ENCODE peak calls at places on chromosomes 13 and 19, in ten cellular contexts. One of them, this sample, is unnamed.

GRCh38 chr13:21287331-21287907 is 111.0 kb downstream of the MRPL57 start:
- DNase-seq in tibial nerve: no peak
- DNase-seq in uterus: no peak
- DNase-seq in endodermal cell: no peak
- DNase-seq in right lobe of liver: no peak
- DNase-seq in psoas muscle: no peak
- DNase-seq in left ventricle myocardium inferior: no peak
- DNase-seq in vagina: no peak
- DNase-seq in HCT116: no peak
- DNase-seq in heart left ventricle: no peak
- DNase-seq in this sample: no peak

GRCh38 chr13:33123066-33123940 is 107.1 kb downstream of the KL start:
- DNase-seq in tibial nerve: peak
- DNase-seq in uterus: no peak
- DNase-seq in endodermal cell: no peak
- DNase-seq in right lobe of liver: no peak
- DNase-seq in psoas muscle: no peak
- DNase-seq in left ventricle myocardium inferior: peak
- DNase-seq in vagina: no peak
- DNase-seq in HCT116: no peak
- DNase-seq in heart left ventricle: peak
- DNase-seq in this sample: no peak

GRCh38 chr13:50892162-50892944 is 17.2 kb upstream of the RNASEH2B start:
- DNase-seq in tibial nerve: no peak
- DNase-seq in uterus: no peak
- DNase-seq in endodermal cell: no peak
- DNase-seq in right lobe of liver: no peak
- DNase-seq in psoas muscle: no peak
- DNase-seq in left ventricle myocardium inferior: no peak
- DNase-seq in vagina: no peak
- DNase-seq in HCT116: no peak
- DNase-seq in heart left ventricle: no peak
- DNase-seq in this sample: no peak

GRCh38 chr13:50277906-50278305 is 262.7 kb downstream of the KCNRG start:
- DNase-seq in tibial nerve: no peak
- DNase-seq in uterus: no peak
- DNase-seq in endodermal cell: no peak
- DNase-seq in right lobe of liver: no peak
- DNase-seq in psoas muscle: no peak
- DNase-seq in left ventricle myocardium inferior: no peak
- DNase-seq in vagina: no peak
- DNase-seq in HCT116: no peak
- DNase-seq in heart left ventricle: no peak
- DNase-seq in this sample: no peak

GRCh38 chr13:30394798-30395191 is 27.5 kb upstream of the UBE2L5 start:
- DNase-seq in tibial nerve: no peak
- DNase-seq in uterus: no peak
- DNase-seq in endodermal cell: no peak
- DNase-seq in right lobe of liver: no peak
- DNase-seq in psoas muscle: no peak
- DNase-seq in left ventricle myocardium inferior: no peak
- DNase-seq in vagina: no peak
- DNase-seq in HCT116: no peak
- DNase-seq in heart left ventricle: no peak
- DNase-seq in this sample: no peak

GRCh38 chr19:46134527-46134926 is 10.0 kb upstream of the IGFL3 start:
- DNase-seq in tibial nerve: no peak
- DNase-seq in uterus: no peak
- DNase-seq in endodermal cell: no peak
- DNase-seq in right lobe of liver: no peak
- DNase-seq in psoas muscle: no peak
- DNase-seq in left ventricle myocardium inferior: no peak
- DNase-seq in vagina: no peak
- DNase-seq in HCT116: no peak
- DNase-seq in heart left ventricle: no peak
- DNase-seq in this sample: no peak

GRCh38 chr19:17074628-17075034 is 621 bp downstream of the HAUS8 start:
- DNase-seq in tibial nerve: no peak
- DNase-seq in uterus: no peak
- DNase-seq in endodermal cell: no peak
- DNase-seq in right lobe of liver: no peak
- DNase-seq in psoas muscle: no peak
- DNase-seq in left ventricle myocardium inferior: no peak
- DNase-seq in vagina: no peak
- DNase-seq in HCT116: no peak
- DNase-seq in heart left ventricle: no peak
- DNase-seq in this sample: no peak

GRCh38 chr13:89568276-89568675 is 1779.2 kb upstream of the MIR17HG start:
- DNase-seq in tibial nerve: no peak
- DNase-seq in uterus: no peak
- DNase-seq in endodermal cell: no peak
- DNase-seq in right lobe of liver: no peak
- DNase-seq in psoas muscle: no peak
- DNase-seq in left ventricle myocardium inferior: no peak
- DNase-seq in vagina: no peak
- DNase-seq in HCT116: no peak
- DNase-seq in heart left ventricle: no peak
- DNase-seq in this sample: no peak

GRCh38 chr19:5173993-5174392 is 166.6 kb downstream of the PTPRS start:
- DNase-seq in tibial nerve: no peak
- DNase-seq in uterus: no peak
- DNase-seq in endodermal cell: no peak
- DNase-seq in right lobe of liver: no peak
- DNase-seq in psoas muscle: no peak
- DNase-seq in left ventricle myocardium inferior: no peak
- DNase-seq in vagina: no peak
- DNase-seq in HCT116: no peak
- DNase-seq in heart left ventricle: no peak
- DNase-seq in this sample: no peak

GRCh38 chr19:14475251-14476073 is at the start of gene PTGER1:
- DNase-seq in tibial nerve: no peak
- DNase-seq in uterus: no peak
- DNase-seq in endodermal cell: peak
- DNase-seq in right lobe of liver: no peak
- DNase-seq in psoas muscle: no peak
- DNase-seq in left ventricle myocardium inferior: no peak
- DNase-seq in vagina: no peak
- DNase-seq in HCT116: peak
- DNase-seq in heart left ventricle: no peak
- DNase-seq in this sample: no peak

GRCh38 chr19:3982701-3983541 is 2.3 kb downstream of the EEF2 start:
- DNase-seq in tibial nerve: no peak
- DNase-seq in uterus: no peak
- DNase-seq in endodermal cell: peak
- DNase-seq in right lobe of liver: peak
- DNase-seq in psoas muscle: peak
- DNase-seq in left ventricle myocardium inferior: no peak
- DNase-seq in vagina: no peak
- DNase-seq in HCT116: no peak
- DNase-seq in heart left ventricle: peak
- DNase-seq in this sample: no peak

GRCh38 chr13:40483601-40484000 is 182.8 kb downstream of the FOXO1 start:
- DNase-seq in tibial nerve: no peak
- DNase-seq in uterus: no peak
- DNase-seq in endodermal cell: no peak
- DNase-seq in right lobe of liver: no peak
- DNase-seq in psoas muscle: no peak
- DNase-seq in left ventricle myocardium inferior: peak
- DNase-seq in vagina: no peak
- DNase-seq in HCT116: no peak
- DNase-seq in heart left ventricle: peak
- DNase-seq in this sample: peak

GRCh38 chr19:7211191-7211988 is 82.8 kb downstream of the INSR start:
- DNase-seq in tibial nerve: no peak
- DNase-seq in uterus: peak
- DNase-seq in endodermal cell: peak
- DNase-seq in right lobe of liver: peak
- DNase-seq in psoas muscle: no peak
- DNase-seq in left ventricle myocardium inferior: peak
- DNase-seq in vagina: no peak
- DNase-seq in HCT116: no peak
- DNase-seq in heart left ventricle: peak
- DNase-seq in this sample: no peak

GRCh38 chr13:51523082-51523518 is 61.2 kb upstream of the WDFY2 start:
- DNase-seq in tibial nerve: no peak
- DNase-seq in uterus: peak
- DNase-seq in endodermal cell: no peak
- DNase-seq in right lobe of liver: peak
- DNase-seq in psoas muscle: no peak
- DNase-seq in left ventricle myocardium inferior: no peak
- DNase-seq in vagina: no peak
- DNase-seq in HCT116: no peak
- DNase-seq in heart left ventricle: no peak
- DNase-seq in this sample: no peak

GRCh38 chr13:80572308-80572676 is 231.4 kb upstream of the SPRY2 start:
- DNase-seq in tibial nerve: no peak
- DNase-seq in uterus: no peak
- DNase-seq in endodermal cell: no peak
- DNase-seq in right lobe of liver: no peak
- DNase-seq in psoas muscle: no peak
- DNase-seq in left ventricle myocardium inferior: no peak
- DNase-seq in vagina: no peak
- DNase-seq in HCT116: no peak
- DNase-seq in heart left ventricle: no peak
- DNase-seq in this sample: no peak

GRCh38 chr19:47498561-47498960 is 14.5 kb upstream of the KPTN start:
- DNase-seq in tibial nerve: no peak
- DNase-seq in uterus: no peak
- DNase-seq in endodermal cell: no peak
- DNase-seq in right lobe of liver: no peak
- DNase-seq in psoas muscle: no peak
- DNase-seq in left ventricle myocardium inferior: no peak
- DNase-seq in vagina: no peak
- DNase-seq in HCT116: no peak
- DNase-seq in heart left ventricle: no peak
- DNase-seq in this sample: no peak
- H3K4me3 ChIP-seq in tibial nerve: no peak
- H3K4me3 ChIP-seq in uterus: no peak
- H3K4me3 ChIP-seq in endodermal cell: no peak
- H3K4me3 ChIP-seq in right lobe of liver: no peak
- H3K4me3 ChIP-seq in psoas muscle: no peak
- H3K4me3 ChIP-seq in left ventricle myocardium inferior: no peak
- H3K4me3 ChIP-seq in vagina: no peak
- H3K4me3 ChIP-seq in HCT116: no peak
- H3K4me3 ChIP-seq in heart left ventricle: no peak
- H3K4me3 ChIP-seq in this sample: no peak

GRCh38 chr19:54172764-54173699 is at the start of gene TMC4:
- DNase-seq in tibial nerve: no peak
- DNase-seq in uterus: no peak
- DNase-seq in endodermal cell: peak
- DNase-seq in right lobe of liver: no peak
- DNase-seq in psoas muscle: no peak
- DNase-seq in left ventricle myocardium inferior: no peak
- DNase-seq in vagina: no peak
- DNase-seq in HCT116: peak
- DNase-seq in heart left ventricle: no peak
- DNase-seq in this sample: no peak
- TF ChIP-seq CTCF in tibial nerve: no peak
- TF ChIP-seq CTCF in uterus: no peak
- TF ChIP-seq CTCF in endodermal cell: peak
- TF ChIP-seq CTCF in right lobe of liver: no peak
- TF ChIP-seq CTCF in psoas muscle: no peak
- TF ChIP-seq CTCF in left ventricle myocardium inferior: no peak
- TF ChIP-seq CTCF in vagina: no peak
- TF ChIP-seq CTCF in HCT116: peak
- TF ChIP-seq CTCF in heart left ventricle: no peak
- TF ChIP-seq CTCF in this sample: no peak

DNA sequence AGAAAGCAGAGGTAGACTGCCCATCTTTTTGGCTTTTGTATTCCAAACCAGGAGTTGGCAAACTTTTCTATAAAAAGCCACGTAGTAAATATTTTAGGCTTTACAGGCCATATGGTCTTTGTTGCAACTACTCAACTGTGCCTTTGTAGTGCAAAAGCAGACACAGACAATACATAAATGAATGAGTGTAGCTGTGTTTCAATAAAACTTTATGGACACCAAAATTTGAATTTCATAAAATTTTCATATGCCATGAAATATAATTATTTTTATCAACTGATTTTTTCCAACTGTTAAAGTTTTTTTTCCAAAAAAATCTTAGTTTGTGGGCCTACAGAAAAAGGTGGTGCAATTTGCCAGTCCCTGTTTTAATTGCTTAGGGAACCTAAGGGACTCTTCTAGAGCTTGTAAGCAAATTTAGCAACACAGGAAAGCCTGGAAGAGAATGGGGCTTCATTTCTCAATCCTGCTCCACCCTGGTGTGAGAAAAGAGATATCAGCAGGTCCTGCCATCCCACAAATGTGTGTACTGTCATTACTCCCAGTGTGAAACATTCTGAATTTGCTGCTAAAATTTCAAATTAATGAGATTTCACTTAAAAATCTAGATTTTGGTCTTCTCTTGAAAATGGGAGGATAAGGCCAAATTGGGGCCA is 194.2 kb downstream of the RGCC start:
- DNase-seq in tibial nerve: no peak
- DNase-seq in uterus: no peak
- DNase-seq in endodermal cell: no peak
- DNase-seq in right lobe of liver: no peak
- DNase-seq in psoas muscle: no peak
- DNase-seq in left ventricle myocardium inferior: no peak
- DNase-seq in vagina: no peak
- DNase-seq in HCT116: no peak
- DNase-seq in heart left ventricle: no peak
- DNase-seq in this sample: no peak
- H3K27ac ChIP-seq in tibial nerve: peak
- H3K27ac ChIP-seq in uterus: no peak
- H3K27ac ChIP-seq in endodermal cell: no peak
- H3K27ac ChIP-seq in right lobe of liver: no peak
- H3K27ac ChIP-seq in psoas muscle: no peak
- H3K27ac ChIP-seq in left ventricle myocardium inferior: peak
- H3K27ac ChIP-seq in vagina: no peak
- H3K27ac ChIP-seq in HCT116: no peak
- H3K27ac ChIP-seq in heart left ventricle: peak
- H3K27ac ChIP-seq in this sample: peak

DNA sequence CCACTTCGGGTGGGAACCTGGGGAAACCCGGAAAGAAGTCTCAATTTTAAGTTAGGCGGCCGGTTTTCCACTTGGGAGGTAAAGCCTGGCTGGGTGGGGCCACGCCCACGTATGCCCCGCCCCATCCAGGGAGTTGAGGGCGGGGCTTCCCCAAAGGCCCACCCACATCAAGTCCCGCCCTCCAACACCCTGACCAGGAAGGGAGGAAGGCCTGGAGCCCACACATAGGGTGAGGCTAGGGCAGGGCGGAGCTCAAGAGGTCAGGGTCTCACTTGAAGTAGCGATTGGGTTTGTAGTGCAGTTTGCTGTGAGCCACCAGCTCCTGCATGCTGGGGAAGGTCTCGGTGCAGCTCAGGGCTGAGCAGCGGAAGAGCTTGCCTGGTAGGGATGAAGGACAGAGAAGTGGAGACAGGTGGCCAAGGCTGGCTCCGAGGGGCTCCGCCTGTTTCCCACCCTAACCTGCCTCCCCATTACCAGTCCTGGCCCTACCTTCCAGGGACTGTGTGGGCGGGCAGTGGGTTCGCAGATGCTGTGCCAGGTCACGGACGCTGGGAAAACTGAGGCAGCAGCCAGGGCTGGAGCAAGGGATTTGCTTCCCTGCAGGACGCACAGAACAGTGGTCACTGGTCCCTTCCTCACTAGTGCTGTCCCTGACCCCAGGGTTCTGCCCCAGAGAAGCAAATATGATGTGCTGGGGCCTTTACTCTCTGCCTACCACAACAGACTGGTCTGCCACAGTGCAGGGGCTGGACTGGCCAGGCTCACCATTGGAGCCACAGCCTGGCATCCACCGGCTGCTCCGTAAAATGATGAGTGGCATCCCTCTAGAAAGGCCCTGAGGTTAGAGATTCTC is 1.6 kb downstream of the ZNF414 start:
- DNase-seq in tibial nerve: no peak
- DNase-seq in uterus: no peak
- DNase-seq in endodermal cell: peak
- DNase-seq in right lobe of liver: no peak
- DNase-seq in psoas muscle: no peak
- DNase-seq in left ventricle myocardium inferior: no peak
- DNase-seq in vagina: no peak
- DNase-seq in HCT116: peak
- DNase-seq in heart left ventricle: peak
- DNase-seq in this sample: no peak
- H3K4me3 ChIP-seq in tibial nerve: no peak
- H3K4me3 ChIP-seq in uterus: no peak
- H3K4me3 ChIP-seq in endodermal cell: peak
- H3K4me3 ChIP-seq in right lobe of liver: no peak
- H3K4me3 ChIP-seq in psoas muscle: peak
- H3K4me3 ChIP-seq in left ventricle myocardium inferior: peak
- H3K4me3 ChIP-seq in vagina: no peak
- H3K4me3 ChIP-seq in HCT116: peak
- H3K4me3 ChIP-seq in heart left ventricle: no peak
- H3K4me3 ChIP-seq in this sample: no peak

This sample was measured in dorsolateral prefrontal cortex.